ENCODE peak calls at places on chromosome 13, in six cellular contexts. I, O, M, H, C and D are unnamed samples.

GRCh38 chr13:46473806-46474205 is 79.2 kb upstream of the LRCH1 start:
- DNase-seq in I (no peak), O (no peak), M (no peak), H (no peak), C (no peak), D (no peak)

GRCh38 chr13:43878897-43879322 is 630 bp downstream of the CCDC122 start:
- DNase-seq in I (peak; percentile 26), O (peak; percentile 65), M (peak; percentile 24), H (peak; percentile 99), C (no peak), D (peak; percentile 78)

GRCh38 chr13:51643114-51643881 is 59.0 kb downstream of the WDFY2 start:
- DNase-seq in I (no peak), O (no peak), M (no peak), H (peak; percentile 95), C (no peak), D (no peak)

GRCh38 chr13:104953588-104953987 is 1581.9 kb downstream of the EFNB2 start:
- DNase-seq in I (no peak), O (no peak), M (no peak), H (no peak), C (no peak), D (no peak)

GRCh38 chr13:69793803-69794453 is 313.7 kb upstream of the ATXN8OS start:
- DNase-seq in I (no peak), O (no peak), M (no peak), H (peak; percentile 5), C (peak; percentile 7), D (no peak)

GRCh38 chr13:39874331-39875055 is 219.0 kb downstream of the COG6 start:
- DNase-seq in I (no peak), O (no peak), M (no peak), H (no peak), C (no peak), D (no peak)

GRCh38 chr13:114226699-114227323 is 7.9 kb upstream of the CDC16 start:
- DNase-seq in I (peak; percentile 77), O (peak; percentile 87), M (peak; percentile 77), H (peak; percentile 81), C (peak; percentile 84), D (peak; percentile 88)

GRCh38 chr13:21316376-21316775 is 139.9 kb downstream of the MRPL57 start:
- DNase-seq in I (no peak), O (no peak), M (no peak), H (no peak), C (no peak), D (no peak)

GRCh38 chr13:85619321-85619720 is 179.9 kb downstream of the SLITRK6 start:
- DNase-seq in I (no peak), O (no peak), M (no peak), H (no peak), C (no peak), D (no peak)

GRCh38 chr13:106911602-106912001 is 343.7 kb upstream of the ARGLU1 start:
- DNase-seq in I (no peak), O (no peak), M (no peak), H (no peak), C (no peak), D (no peak)

GRCh38 chr13:58682616-58683015 is 1051.1 kb downstream of the PCDH17 start:
- DNase-seq in I (no peak), O (no peak), M (no peak), H (no peak), C (no peak), D (no peak)

GRCh38 chr13:58687130-58687529 is 1055.6 kb downstream of the PCDH17 start:
- DNase-seq in I (no peak), O (no peak), M (no peak), H (no peak), C (no peak), D (no peak)
- H3K9me3 ChIP-seq in I (no peaks in the 10 kb centered on the region), O (no peaks in the 10 kb centered on the region), M (no peaks in the 10 kb centered on the region), H (peaks cover 13% of the 10 kb centered on the region), C (peaks cover 5% of the 10 kb centered on the region), D (no peaks in the 10 kb centered on the region)

GRCh38 chr13:93244918-93245280 is 18.3 kb downstream of the GPC6 start:
- DNase-seq in I (no peak), O (no peak), M (no peak), H (peak; percentile 63), C (no peak), D (no peak)
- H3K4me3 ChIP-seq in I (peak overlapping the region; percentile 73), O (no peak overlapping the region), M (no peak overlapping the region), H (no peak overlapping the region), C (no peak overlapping the region), D (no peak overlapping the region)

DNA sequence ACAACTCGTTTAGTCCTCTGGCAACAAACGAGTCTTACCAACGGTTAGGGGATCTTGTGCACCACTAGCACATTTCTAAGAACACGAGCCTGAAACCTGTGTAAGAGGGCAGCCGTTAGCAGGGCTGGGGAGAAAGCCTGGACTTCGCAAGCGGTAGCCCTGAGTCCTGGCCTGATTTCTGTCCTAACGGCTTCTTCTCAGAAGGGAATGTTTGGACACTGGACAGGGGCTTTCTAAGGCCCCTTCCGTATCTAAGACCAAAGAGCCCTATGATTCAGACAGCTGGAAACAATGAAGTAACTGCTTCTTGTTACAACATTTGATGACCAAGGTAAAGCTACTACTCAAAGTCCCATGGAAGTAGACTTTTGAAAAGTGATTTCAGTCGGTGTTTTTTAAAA is 2.2 kb downstream of the ANKRD10 start:
- DNase-seq in I (no peak), O (no peak), M (no peak), H (peak; percentile 92), C (no peak), D (no peak)
- H3K4me1 ChIP-seq in I (peaks cover 65% of the 10 kb centered on the region), O (peaks cover 10% of the 10 kb centered on the region), M (peaks cover 36% of the 10 kb centered on the region), H (peaks cover 8% of the 10 kb centered on the region), C (peaks cover 17% of the 10 kb centered on the region), D (peaks cover 9% of the 10 kb centered on the region)

DNA sequence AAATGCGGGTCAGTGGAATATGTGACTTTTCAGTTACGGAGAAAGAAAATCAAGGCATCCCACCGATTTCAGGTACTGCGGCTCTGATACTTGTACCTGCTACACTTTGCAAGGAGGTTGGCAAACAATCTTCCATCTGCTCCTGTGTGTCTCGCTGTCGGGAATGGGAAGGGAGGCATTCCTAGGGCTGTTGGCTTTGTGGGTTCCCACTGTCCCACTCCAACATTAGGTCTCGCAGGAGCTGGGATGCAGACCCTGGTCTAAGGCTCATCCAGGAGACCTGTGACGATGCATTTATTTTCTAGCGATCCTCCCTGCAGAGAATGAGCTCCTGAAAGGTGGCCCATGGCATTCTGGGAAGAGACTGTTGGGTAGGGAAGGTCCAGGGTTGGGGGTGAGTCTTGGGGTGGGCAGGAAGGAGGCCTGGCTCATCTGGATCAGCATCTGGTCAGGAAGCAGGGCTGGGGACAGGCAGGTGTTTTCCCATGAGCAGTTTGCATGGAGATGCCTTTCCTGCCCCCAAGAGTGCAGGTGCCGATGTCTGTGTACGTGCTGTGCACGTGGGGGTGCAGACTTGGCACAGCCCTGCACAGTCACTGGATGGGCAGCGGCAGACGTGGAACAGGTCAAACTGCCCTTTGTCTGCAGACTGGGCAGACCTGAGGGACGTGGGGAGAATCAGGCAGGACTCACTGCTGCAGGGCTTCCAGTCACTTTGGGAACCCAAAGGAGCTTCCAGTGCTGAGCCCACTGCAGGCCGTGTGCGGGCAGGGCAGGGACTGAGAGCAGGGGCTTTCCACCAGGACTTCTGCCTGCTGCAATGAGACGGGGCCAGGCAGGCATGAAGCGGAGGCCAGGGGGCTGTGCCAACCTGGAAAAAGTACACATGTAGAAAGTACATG is 152.4 kb downstream of the TEX29 start:
- DNase-seq in I (no peak), O (no peak), M (no peak), H (no peak), C (no peak), D (no peak)
- H3K9me3 ChIP-seq in I (no peaks in the 10 kb centered on the region), O (no peaks in the 10 kb centered on the region), M (no peaks in the 10 kb centered on the region), H (no peaks in the 10 kb centered on the region), C (no peaks in the 10 kb centered on the region), D (no peaks in the 10 kb centered on the region)

GRCh38 chr13:112994781-112995355 is 25.9 kb downstream of the MCF2L start:
- DNase-seq in I (no peak), O (no peak), M (no peak), H (no peak), C (no peak), D (no peak)

GRCh38 chr13:112992931-112993700 is 24.1 kb downstream of the MCF2L start:
- DNase-seq in I (no peak), O (no peak), M (no peak), H (no peak), C (no peak), D (no peak)

GRCh38 chr13:112996671-112997091 is 27.7 kb downstream of the MCF2L start:
- DNase-seq in I (no peak), O (no peak), M (no peak), H (no peak), C (no peak), D (no peak)

GRCh38 chr13:112995395-112996091 is 26.5 kb downstream of the MCF2L start:
- DNase-seq in I (no peak), O (no peak), M (no peak), H (no peak), C (no peak), D (no peak)

GRCh38 chr13:112994084-112994780 is 25.2 kb downstream of the MCF2L start:
- DNase-seq in I (no peak), O (no peak), M (no peak), H (no peak), C (no peak), D (no peak)
- H3K4me3 ChIP-seq in I (no peak overlapping the region), O (no peak overlapping the region), M (no peak overlapping the region), H (peak overlapping the region; percentile 20), C (no peak overlapping the region), D (no peak overlapping the region)

GRCh38 chr13:97192166-97192565 is 30.0 kb upstream of the MBNL2 start:
- DNase-seq in I (no peak), O (no peak), M (no peak), H (no peak), C (no peak), D (no peak)

GRCh38 chr13:97193577-97193976 is 28.6 kb upstream of the MBNL2 start:
- DNase-seq in I (no peak), O (no peak), M (no peak), H (no peak), C (no peak), D (no peak)

GRCh38 chr13:97189943-97190342 is 32.2 kb upstream of the MBNL2 start:
- DNase-seq in I (no peak), O (no peak), M (no peak), H (no peak), C (no peak), D (no peak)

GRCh38 chr13:97191143-97191542 is 31.0 kb upstream of the MBNL2 start:
- DNase-seq in I (no peak), O (no peak), M (no peak), H (no peak), C (no peak), D (no peak)

GRCh38 chr13:97191615-97192014 is 30.5 kb upstream of the MBNL2 start:
- DNase-seq in I (no peak), O (no peak), M (no peak), H (no peak), C (no peak), D (no peak)
- H3K4me1 ChIP-seq in I (no peaks in the 10 kb centered on the region), O (no peaks in the 10 kb centered on the region), M (no peaks in the 10 kb centered on the region), H (no peaks in the 10 kb centered on the region), C (no peaks in the 10 kb centered on the region), D (peaks cover 6% of the 10 kb centered on the region)